ENCODE peak calls at places on chromosomes 1 and 21, in five cellular contexts. One of them, this sample, is unnamed.

GRCh38 chr1:231663211-231663792 is 36.7 kb downstream of the DISC1 start:
- DNase-seq in HCT116: no peak
- DNase-seq in SK-N-SH: no peak
- DNase-seq in HepG2: peak
- DNase-seq in GM12878: no peak
- DNase-seq in this sample: no peak

GRCh38 chr1:20105856-20106255 is 13.5 kb downstream of the PLA2G2D start:
- DNase-seq in HCT116: no peak
- DNase-seq in SK-N-SH: no peak
- DNase-seq in HepG2: no peak
- DNase-seq in GM12878: no peak
- DNase-seq in this sample: peak

GRCh38 chr1:68970571-68970970 is 473.7 kb upstream of the DEPDC1 start:
- DNase-seq in HCT116: no peak
- DNase-seq in SK-N-SH: no peak
- DNase-seq in HepG2: no peak
- DNase-seq in GM12878: no peak
- DNase-seq in this sample: no peak

GRCh38 chr1:5959667-5960230 is 32.5 kb downstream of the NPHP4 start:
- DNase-seq in HCT116: no peak
- DNase-seq in SK-N-SH: no peak
- DNase-seq in HepG2: no peak
- DNase-seq in GM12878: no peak
- DNase-seq in this sample: no peak

GRCh38 chr1:17370618-17371017 is 1.4 kb upstream of the PADI6 start:
- DNase-seq in HCT116: peak
- DNase-seq in SK-N-SH: no peak
- DNase-seq in HepG2: peak
- DNase-seq in GM12878: no peak
- DNase-seq in this sample: peak

GRCh38 chr1:172335377-172335776 is 85.1 kb upstream of the C1orf105 start:
- DNase-seq in HCT116: no peak
- DNase-seq in SK-N-SH: no peak
- DNase-seq in HepG2: no peak
- DNase-seq in GM12878: no peak
- DNase-seq in this sample: no peak

GRCh38 chr1:110488867-110489266 is 30.1 kb downstream of the KCNA10 start:
- DNase-seq in HCT116: no peak
- DNase-seq in SK-N-SH: no peak
- DNase-seq in HepG2: no peak
- DNase-seq in GM12878: no peak
- DNase-seq in this sample: no peak

GRCh38 chr1:33930346-33931114 is 66.7 kb downstream of the HMGB4 start:
- DNase-seq in HCT116: no peak
- DNase-seq in SK-N-SH: no peak
- DNase-seq in HepG2: no peak
- DNase-seq in GM12878: no peak
- DNase-seq in this sample: no peak

GRCh38 chr1:63718464-63719075 is 55.2 kb upstream of the ROR1 start:
- DNase-seq in HCT116: no peak
- DNase-seq in SK-N-SH: no peak
- DNase-seq in HepG2: no peak
- DNase-seq in GM12878: no peak
- DNase-seq in this sample: no peak

GRCh38 chr1:158272681-158273080 is 17.0 kb upstream of the CD1C start:
- DNase-seq in HCT116: no peak
- DNase-seq in SK-N-SH: no peak
- DNase-seq in HepG2: no peak
- DNase-seq in GM12878: no peak
- DNase-seq in this sample: peak

DNA sequence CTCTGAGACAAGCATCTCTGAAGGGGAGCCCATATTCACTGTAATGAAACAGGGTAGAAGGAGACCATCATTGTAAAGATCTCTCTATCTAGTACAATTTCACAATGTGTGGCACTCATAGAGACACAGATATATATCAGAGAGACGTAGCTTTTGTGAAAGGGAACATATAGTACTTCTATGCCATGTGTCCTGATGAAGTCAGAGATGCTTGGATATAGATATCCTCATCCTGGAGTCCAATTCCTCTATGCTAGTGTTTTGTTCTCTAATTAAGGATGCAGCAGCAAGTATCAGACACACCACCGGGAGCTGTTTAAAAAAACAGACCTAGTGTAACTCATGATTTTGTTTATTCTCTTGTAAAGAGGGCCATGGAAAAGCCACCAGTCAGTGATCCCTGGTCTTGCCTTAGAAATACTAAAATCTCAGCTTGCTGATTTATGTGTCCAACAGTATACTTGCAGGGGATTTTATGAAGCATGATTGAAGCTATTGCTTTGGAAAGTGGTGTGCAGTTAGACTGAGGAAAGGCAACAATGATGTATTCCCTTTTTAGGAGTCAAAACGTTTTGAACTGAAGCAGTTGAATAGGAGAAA is 2.5 kb downstream of the NCAM2 start:
- DNase-seq in HCT116: no peak
- DNase-seq in SK-N-SH: no peak
- DNase-seq in HepG2: no peak
- DNase-seq in GM12878: no peak
- DNase-seq in this sample: no peak
- TF ChIP-seq JUND in HCT116: no peak
- TF ChIP-seq JUND in SK-N-SH: no peak
- TF ChIP-seq JUND in HepG2: no peak
- TF ChIP-seq JUND in GM12878: no peak
- TF ChIP-seq JUND in this sample: no peak

DNA sequence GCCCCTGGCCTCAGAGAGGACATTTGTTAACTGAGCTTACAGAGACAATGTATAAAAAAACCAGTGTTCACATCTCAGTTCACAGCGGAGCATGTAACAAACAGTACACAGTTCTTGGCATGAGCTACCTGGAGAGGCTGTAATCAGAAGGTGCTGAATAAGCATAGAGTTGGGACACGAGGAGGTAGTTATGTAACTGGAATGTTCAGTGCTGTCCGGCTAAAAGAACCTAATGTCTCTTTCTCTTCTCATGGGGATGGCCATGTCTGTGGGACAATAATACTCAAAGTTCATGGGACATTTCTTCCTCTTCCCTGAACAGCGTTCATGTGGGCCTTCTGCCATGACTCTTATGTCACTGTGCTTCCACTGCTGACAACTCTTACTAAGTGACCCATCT is 17.2 kb upstream of the STX12 start:
- DNase-seq in HCT116: no peak
- DNase-seq in SK-N-SH: no peak
- DNase-seq in HepG2: no peak
- DNase-seq in GM12878: no peak
- DNase-seq in this sample: no peak
- TF ChIP-seq JUND in HCT116: no peak
- TF ChIP-seq JUND in SK-N-SH: no peak
- TF ChIP-seq JUND in HepG2: no peak
- TF ChIP-seq JUND in GM12878: no peak
- TF ChIP-seq JUND in this sample: no peak

DNA sequence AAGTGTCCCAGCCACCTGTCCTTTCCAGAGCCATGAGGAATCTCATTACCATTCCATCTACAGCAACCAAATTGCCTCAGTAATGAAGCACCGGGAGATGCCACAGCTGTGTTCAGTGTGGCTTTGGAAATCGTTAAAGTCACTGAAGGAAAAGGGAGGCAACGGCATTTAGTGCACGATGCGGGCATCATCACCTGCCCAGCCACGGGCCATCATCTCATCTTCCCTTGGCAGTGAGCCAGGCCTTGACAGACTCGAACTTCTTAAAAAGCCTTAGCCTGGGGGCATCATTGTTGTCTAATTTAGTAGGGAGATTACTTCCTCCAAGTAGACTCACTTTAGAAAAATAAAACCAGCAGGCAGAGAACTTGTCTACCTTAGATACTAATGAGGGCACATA is 67.9 kb downstream of the CNIH3 start:
- DNase-seq in HCT116: no peak
- DNase-seq in SK-N-SH: no peak
- DNase-seq in HepG2: no peak
- DNase-seq in GM12878: no peak
- DNase-seq in this sample: peak
- TF ChIP-seq JUND in HCT116: no peak
- TF ChIP-seq JUND in SK-N-SH: no peak
- TF ChIP-seq JUND in HepG2: no peak
- TF ChIP-seq JUND in GM12878: no peak
- TF ChIP-seq JUND in this sample: no peak

GRCh38 chr1:56034222-56034621 is 545.1 kb downstream of the PLPP3 start:
- DNase-seq in HCT116: no peak
- DNase-seq in SK-N-SH: no peak
- DNase-seq in HepG2: no peak
- DNase-seq in GM12878: no peak
- DNase-seq in this sample: no peak
- TF ChIP-seq JUND in HCT116: no peak
- TF ChIP-seq JUND in SK-N-SH: no peak
- TF ChIP-seq JUND in HepG2: no peak
- TF ChIP-seq JUND in GM12878: no peak
- TF ChIP-seq JUND in this sample: no peak